ENCODE peak calls at places on chromosomes 1 and 21, in six cellular contexts. X, Q, W, G, H and P are unnamed samples.

GRCh38 chr21:24045775-24046215 is 1561.5 kb downstream of the MRPL39 start:
- DNase-seq in X (peak), Q (peak), W (peak), G (peak), H (peak), P (peak)

GRCh38 chr1:27656157-27656893 is 15.7 kb downstream of the IFI6 start:
- DNase-seq in X (no peak), Q (peak), W (peak), G (no peak), H (peak), P (peak)

GRCh38 chr1:169307176-169307575 is 60.4 kb downstream of the NME7 start:
- DNase-seq in X (no peak), Q (no peak), W (no peak), G (no peak), H (no peak), P (no peak)

GRCh38 chr21:32137266-32137665 is 141.6 kb downstream of the MIS18A start:
- DNase-seq in X (no peak), Q (no peak), W (no peak), G (no peak), H (no peak), P (peak)

GRCh38 chr1:6347641-6348487 is 45.7 kb downstream of the ACOT7 start:
- DNase-seq in X (peak), Q (peak), W (peak), G (no peak), H (peak), P (peak)

GRCh38 chr1:7013833-7014639 is 228.8 kb downstream of the CAMTA1 start:
- DNase-seq in X (no peak), Q (no peak), W (no peak), G (no peak), H (no peak), P (no peak)

GRCh38 chr1:153428073-153428638 is 11.8 kb downstream of the S100A7A start:
- DNase-seq in X (no peak), Q (no peak), W (no peak), G (no peak), H (no peak), P (no peak)

GRCh38 chr1:58887059-58887458 is 103.2 kb upstream of the JUN start:
- DNase-seq in X (no peak), Q (no peak), W (no peak), G (no peak), H (peak), P (no peak)

GRCh38 chr1:91889717-91890459 is 3.9 kb upstream of the TGFBR3 start:
- DNase-seq in X (peak), Q (no peak), W (peak), G (no peak), H (peak), P (no peak)

GRCh38 chr1:115337633-115338456 is at the start of gene NGF:
- DNase-seq in X (no peak), Q (no peak), W (peak), G (peak), H (peak), P (no peak)

GRCh38 chr1:152436593-152437338 is 22.7 kb upstream of the CRNN start:
- DNase-seq in X (no peak), Q (no peak), W (peak), G (no peak), H (no peak), P (no peak)

DNA sequence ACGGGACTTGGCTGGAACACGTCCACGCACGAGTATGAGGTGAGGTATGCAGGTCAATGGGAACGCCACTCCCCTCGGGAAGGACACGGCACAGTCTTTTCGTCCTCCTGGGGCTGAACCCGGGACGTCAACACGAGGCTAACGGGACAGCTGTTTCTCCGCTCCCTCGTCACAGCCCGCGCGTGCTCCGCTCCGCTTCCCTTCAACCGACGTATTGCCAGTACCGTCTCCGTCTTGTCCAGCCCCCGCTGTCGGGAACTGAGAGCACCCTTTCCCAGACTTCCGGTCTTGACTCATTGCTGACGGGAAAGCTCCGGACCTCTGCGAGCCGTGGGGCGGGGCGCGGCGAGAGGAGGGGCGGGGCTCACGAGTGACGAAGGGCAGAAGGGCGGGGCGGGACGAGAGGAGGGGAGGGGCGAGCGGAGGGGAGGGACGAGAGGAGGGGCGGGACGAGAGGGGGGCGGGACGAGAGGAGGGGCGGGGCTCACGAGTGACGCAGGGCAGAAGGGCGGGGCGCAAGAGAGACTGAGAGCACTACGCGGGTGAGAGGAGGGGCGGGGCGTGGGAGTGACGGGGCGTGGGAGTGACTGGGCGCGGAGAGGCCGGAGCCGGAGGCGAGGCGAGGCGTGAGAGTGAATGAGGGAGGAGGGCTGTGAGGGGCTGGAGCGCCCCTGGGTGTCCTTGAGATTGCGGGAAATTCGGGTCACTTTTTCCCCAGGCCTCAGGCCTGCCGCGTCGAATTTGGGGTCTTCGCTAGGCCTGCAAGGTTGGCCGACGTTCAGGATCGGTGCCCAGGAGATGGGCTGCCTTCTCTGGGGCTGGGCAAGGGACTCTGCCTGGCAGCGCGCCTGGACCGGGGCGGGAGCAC is 22.2 kb upstream of the CFAP126 start:
- DNase-seq in X (peak), Q (peak), W (peak), G (peak), H (peak), P (peak)
- H3K4me3 ChIP-seq in X (peak), Q (peak), W (peak), G (peak), H (peak), P (peak)

GRCh38 chr1:231757101-231757404 is 130.5 kb downstream of the DISC1 start:
- DNase-seq in X (no peak), Q (no peak), W (no peak), G (no peak), H (no peak), P (no peak)
- TF ChIP-seq CTCF in X (no peak), Q (no peak), W (no peak), G (no peak), H (no peak), P (no peak)

GRCh38 chr1:16226129-16226494 is 10.9 kb downstream of the CPLANE2 start:
- DNase-seq in X (no peak), Q (no peak), W (no peak), G (no peak), H (no peak), P (no peak)
- H3K4me3 ChIP-seq in X (no peak), Q (no peak), W (no peak), G (no peak), H (no peak), P (no peak)

GRCh38 chr1:39917825-39918224 is 16.1 kb upstream of the MYCL start:
- DNase-seq in X (no peak), Q (no peak), W (no peak), G (no peak), H (no peak), P (no peak)
- TF ChIP-seq CTCF in X (no peak), Q (no peak), W (no peak), G (peak), H (peak), P (no peak)